ENCODE peak calls at places on chromosome 21, in six cellular contexts. O is K562, Q is HepG2, K is upper lobe of left lung, L is GM12878, I is A549. J is an unnamed sample.

GRCh38 chr21:16072692-16073091 is 342.9 kb downstream of the USP25 start:
- ATAC-seq in Q (no peak), K (peak), I (no peak), O (no peak), L (no peak), J (no peak)

GRCh38 chr21:16305686-16306085 is 575.9 kb downstream of the USP25 start:
- ATAC-seq in Q (no peak), K (no peak), I (no peak), L (no peak), O (no peak), J (no peak)

GRCh38 chr21:17293194-17293593 is 219.6 kb upstream of the CXADR start:
- ATAC-seq in Q (no peak), K (no peak), L (no peak), O (no peak), I (no peak), J (no peak)

GRCh38 chr21:34859976-34860653 is 189.0 kb downstream of the RUNX1 start:
- ATAC-seq in L (no peak), Q (no peak), I (no peak), K (no peak), O (no peak), J (no peak)

GRCh38 chr21:35274923-35275322 is 225.8 kb upstream of the RUNX1 start:
- ATAC-seq in L (no peak), Q (no peak), I (no peak), O (peak), K (no peak), J (no peak)

GRCh38 chr21:16137106-16137505 is 407.3 kb downstream of the USP25 start:
- ATAC-seq in L (no peak), O (no peak), Q (no peak), I (no peak), K (no peak), J (no peak)

GRCh38 chr21:37227071-37228002 is 39.8 kb downstream of the VPS26C start:
- ATAC-seq in O (no peak), L (no peak), K (no peak), Q (no peak), I (no peak), J (no peak)

GRCh38 chr21:18142639-18143038 is 102.0 kb upstream of the CHODL start:
- ATAC-seq in O (no peak), L (no peak), K (no peak), Q (no peak), I (no peak), J (no peak)

GRCh38 chr21:16377120-16377658 is 647.4 kb downstream of the USP25 start:
- ATAC-seq in K (peak), O (no peak), I (no peak), Q (no peak), L (no peak), J (no peak)

GRCh38 chr21:33211732-33212131 is 18.0 kb upstream of the IFNAR2 start:
- ATAC-seq in O (peak), Q (no peak), L (no peak), K (no peak), I (no peak), J (no peak)

GRCh38 chr21:34078915-34079314 is 5.5 kb downstream of the MRPS6 start:
- ATAC-seq in K (no peak), L (peak), O (no peak), Q (no peak), I (no peak), J (no peak)

GRCh38 chr21:35063428-35064172 is 14.5 kb upstream of the RUNX1 start:
- ATAC-seq in K (no peak), I (no peak), Q (no peak), L (no peak), O (no peak), J (no peak)

GRCh38 chr21:28212056-28212455 is 780.6 kb downstream of the LTN1 start:
- ATAC-seq in I (no peak), K (no peak), Q (no peak), O (no peak), L (no peak), J (no peak)

GRCh38 chr21:34351786-34352241 is 12.0 kb upstream of the KCNE2 start:
- ATAC-seq in I (peak), Q (peak), K (peak), O (peak), L (peak), J (peak)

GRCh38 chr21:32886339-32886738 is 114.8 kb upstream of the PAXBP1 start:
- ATAC-seq in Q (peak), K (no peak), I (peak), L (no peak), O (peak), J (no peak)

GRCh38 chr21:17802568-17802967 is 16.6 kb downstream of the C21orf91 start:
- ATAC-seq in I (no peak), K (no peak), O (no peak), Q (no peak), L (no peak), J (no peak)

DNA sequence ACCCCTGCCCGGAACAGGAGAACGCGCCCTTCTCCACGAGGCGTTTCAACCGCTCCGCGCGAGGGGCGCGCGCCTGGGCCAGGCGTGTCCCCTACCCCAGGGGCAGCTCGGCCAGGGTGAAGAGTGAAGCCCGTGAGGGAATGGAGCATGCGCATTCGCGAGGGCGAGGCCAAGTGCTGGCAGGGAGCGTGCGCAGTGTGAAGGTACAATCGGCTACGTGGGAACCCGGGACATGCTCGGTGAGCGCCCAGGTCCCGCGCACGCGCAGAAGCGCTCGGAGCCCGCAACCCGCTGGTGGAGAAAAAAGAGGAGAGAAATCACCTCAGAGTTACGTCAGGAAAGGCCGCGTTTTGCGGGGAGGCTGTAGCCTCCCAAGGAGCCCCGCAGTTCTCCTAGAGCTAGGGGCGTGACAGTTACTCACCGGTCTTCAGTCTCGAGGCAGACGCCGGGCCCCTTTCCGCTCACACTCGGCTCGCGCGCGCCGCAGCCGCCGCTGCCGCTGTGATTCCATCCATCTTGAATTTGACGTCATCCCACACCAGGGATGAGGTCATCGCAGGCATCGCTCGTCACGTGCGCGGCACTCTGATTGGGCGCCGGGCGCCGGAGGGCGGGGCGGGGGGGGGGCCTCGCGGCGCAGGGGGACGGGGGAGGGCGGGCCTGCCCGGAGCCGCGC is at the start of gene ZBTB21:
- ATAC-seq in O (peak), I (peak), Q (peak), L (peak), K (peak), J (peak)
- TF ChIP-seq EP300 in O (no peak), I (no peak), Q (no peak), L (peak), K (no peak), J (peak)

DNA sequence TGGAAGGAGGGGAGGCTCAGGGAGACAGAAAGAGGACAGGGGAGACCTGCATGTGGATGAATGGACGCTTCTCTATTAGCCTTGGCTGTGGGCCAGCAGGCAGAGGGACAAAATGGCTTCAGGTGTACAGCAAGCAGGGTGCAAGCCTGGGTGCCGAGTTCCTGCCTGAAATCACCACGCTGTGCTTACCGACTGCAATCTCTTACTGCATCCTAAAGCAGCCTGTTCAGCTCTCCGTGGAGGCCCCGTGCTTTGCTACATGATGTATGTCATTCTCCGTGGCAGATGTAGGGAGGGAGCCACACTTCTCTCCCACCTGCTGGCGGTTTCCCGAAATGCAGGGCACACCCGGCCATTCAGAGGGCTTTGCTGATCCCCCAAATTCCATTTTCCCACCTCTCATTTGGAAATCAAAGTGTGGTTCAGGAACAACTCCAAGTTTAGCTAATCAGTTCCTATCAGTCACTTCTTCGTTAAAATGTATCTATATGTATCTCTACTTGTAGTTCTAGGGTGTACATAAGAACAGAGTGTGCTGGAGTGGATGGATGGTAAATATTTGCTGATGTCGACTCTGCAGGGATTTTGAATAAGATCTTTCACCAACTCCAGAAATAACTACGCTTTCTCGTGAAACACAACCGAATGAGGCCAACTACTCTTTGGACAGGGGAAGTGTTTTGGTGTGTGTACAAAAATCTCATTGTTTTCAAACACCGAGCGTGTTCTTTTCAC is 122.3 kb upstream of the BACE2 start:
- ATAC-seq in Q (peak), O (peak), L (no peak), K (no peak), I (no peak), J (no peak)
- TF ChIP-seq EP300 in Q (no peak), O (no peak), L (no peak), K (no peak), I (no peak), J (no peak)

DNA sequence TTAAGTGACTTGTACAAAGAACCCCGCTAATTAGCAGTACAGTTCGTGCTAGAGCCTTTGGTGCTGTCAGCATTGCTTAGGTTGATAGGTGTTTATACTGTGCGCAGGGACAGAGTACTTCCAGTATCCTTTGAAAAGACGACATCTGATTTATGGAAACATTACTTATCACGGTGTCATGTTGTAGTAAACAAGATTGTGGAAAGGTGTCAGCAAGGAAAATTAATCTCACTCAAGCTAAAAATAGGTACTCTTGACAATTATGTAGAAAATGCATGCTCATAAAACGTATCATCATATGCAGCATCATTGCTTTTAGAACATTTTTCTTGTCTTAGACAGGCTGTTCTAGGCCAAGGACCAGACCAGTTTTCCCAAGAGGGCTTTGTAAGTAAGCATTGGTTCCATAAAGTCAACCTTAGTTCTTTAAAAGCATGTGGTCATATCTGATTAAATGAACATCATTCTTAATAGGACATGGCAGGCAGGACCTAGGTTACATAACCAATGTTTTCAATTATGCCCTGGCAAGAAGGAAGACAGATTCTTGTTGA is 33.0 kb downstream of the SH3BGR start:
- ATAC-seq in I (no peak), L (no peak), K (no peak), Q (no peak), O (no peak), J (peak)
- TF ChIP-seq EP300 in I (no peak), L (no peak), K (no peak), Q (no peak), O (no peak), J (peak)

DNA sequence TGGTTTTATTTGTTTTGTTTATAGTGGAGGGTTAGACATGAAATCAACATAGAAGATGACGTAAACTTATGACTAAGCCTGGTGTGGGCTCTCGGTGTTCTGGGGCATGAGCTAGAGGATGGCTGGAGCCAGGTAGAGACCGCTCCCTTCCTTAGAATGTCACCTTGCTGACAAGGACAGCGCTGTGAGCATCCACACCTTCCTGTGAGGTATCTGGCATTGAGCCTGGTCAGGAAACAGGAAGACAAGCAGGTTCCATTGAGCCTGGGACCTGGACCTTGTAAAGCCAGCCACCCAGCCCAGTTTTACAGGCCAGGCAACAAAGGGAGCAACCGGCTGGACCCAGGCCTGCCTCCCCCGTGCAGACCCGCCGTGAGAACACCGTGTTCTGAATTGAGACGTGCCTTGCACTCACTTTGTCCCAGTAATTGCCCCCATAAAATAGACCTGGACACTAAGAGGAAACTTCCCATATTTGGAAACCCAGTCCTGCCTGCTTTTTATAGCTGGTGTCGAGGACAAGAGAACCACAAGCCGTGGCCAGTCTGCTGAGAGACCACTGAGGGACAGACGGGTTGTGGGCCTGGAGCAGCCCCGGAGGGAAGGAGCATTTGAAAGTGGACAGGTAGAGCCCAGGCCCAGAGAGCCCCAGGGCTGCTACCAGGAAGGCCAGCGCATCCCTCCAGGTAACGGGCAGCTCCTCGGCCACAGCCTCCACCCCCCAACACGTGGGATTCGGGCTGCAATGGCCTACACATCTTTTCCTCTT is 78.0 kb downstream of the PDE9A start:
- ATAC-seq in K (peak), L (no peak), I (no peak), Q (no peak), O (no peak), J (no peak)
- TF ChIP-seq EP300 in K (no peak), L (no peak), I (no peak), Q (no peak), O (no peak), J (no peak)

DNA sequence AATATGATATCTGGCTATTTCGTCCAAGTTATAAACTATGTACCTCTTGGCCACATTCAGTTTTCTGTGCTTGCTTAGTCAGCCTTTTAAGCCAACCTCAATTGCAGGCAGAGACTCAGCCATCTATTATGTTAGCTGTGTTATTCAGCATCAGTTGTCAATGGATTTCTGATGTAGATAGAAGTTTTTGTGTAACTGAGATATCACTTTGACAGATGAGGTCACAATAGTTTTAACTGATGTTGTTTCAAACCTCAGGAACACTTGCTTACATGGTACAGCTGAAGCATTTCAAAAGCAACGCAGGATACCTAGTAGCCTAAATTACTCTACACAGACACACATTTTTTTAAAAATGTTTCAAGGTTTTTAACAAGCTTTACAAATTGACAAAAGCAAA is 1478.0 kb downstream of the NCAM2 start:
- ATAC-seq in I (no peak), L (no peak), K (no peak), Q (no peak), O (no peak), J (no peak)
- TF ChIP-seq EP300 in I (no peak), L (no peak), K (no peak), Q (no peak), O (no peak), J (no peak)

GRCh38 chr21:26519142-26519541 is 53.9 kb downstream of the CYYR1 start:
- ATAC-seq in Q (no peak), I (no peak), O (no peak), L (no peak), K (no peak), J (no peak)

GRCh38 chr21:26512664-26513063 is 60.4 kb downstream of the CYYR1 start:
- ATAC-seq in K (no peak), L (no peak), Q (no peak), I (no peak), O (no peak), J (no peak)

GRCh38 chr21:26513212-26513611 is 59.9 kb downstream of the CYYR1 start:
- ATAC-seq in Q (no peak), O (no peak), I (no peak), L (no peak), K (no peak), J (no peak)

DNA sequence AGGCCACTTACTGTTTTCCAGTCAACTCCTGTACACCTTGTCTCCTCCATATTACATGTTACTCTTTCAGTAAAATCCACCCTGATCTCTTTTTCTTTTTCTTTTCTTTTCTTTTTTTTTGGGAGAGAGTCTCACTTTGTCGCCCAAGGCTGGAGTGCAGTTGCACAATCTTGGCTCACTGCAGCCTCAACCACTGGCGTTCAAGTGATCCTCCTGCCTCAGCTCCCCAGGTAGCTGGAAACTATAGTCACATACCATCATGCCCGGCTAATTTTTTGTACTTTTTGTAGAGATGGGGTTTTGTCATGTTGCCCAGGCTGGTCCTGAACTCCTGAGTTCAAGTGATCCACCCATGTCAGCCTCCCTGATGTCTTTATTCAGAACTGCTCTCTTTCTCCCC is 57.8 kb downstream of the CYYR1 start:
- ATAC-seq in L (no peak), Q (no peak), O (no peak), I (no peak), K (no peak), J (no peak)
- TF ChIP-seq EP300 in L (no peak), Q (no peak), O (no peak), I (no peak), K (no peak), J (no peak)

DNA sequence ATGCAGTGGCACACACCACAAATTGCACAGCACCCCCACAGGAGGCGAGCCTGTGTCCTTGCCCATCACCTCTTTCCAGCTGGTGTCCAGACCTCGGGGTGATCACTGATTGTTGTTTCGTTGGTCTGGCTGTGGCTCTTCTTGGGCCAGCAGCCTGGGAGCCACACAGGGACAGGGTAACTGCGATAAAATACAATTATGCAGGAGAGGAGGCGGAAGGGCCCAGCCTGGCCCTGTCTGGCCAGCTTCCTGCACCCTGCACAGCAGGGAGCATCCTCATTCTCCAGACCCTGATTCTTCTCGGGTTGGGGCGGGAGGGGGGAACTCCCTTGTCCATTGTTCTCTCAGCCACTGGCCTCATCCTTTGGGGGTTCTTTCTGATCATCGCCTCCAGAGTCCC is 83.6 kb downstream of the ADARB1 start:
- ATAC-seq in L (no peak), Q (no peak), I (no peak), O (no peak), K (no peak), J (no peak)
- TF ChIP-seq EP300 in L (no peak), Q (no peak), I (no peak), O (no peak), K (no peak), J (no peak)

GRCh38 chr21:23026878-23027277 is 2028.7 kb downstream of the NCAM2 start:
- ATAC-seq in K (no peak), O (no peak), I (no peak), Q (no peak), L (no peak), J (no peak)
- TF ChIP-seq EP300 in K (no peak), O (no peak), I (no peak), Q (no peak), L (no peak), J (no peak)

GRCh38 chr21:42495765-42496119 is 282 bp downstream of the RSPH1 start:
- ATAC-seq in L (no peak), I (no peak), O (no peak), K (no peak), Q (no peak), J (peak)

GRCh38 chr21:42496839-42497202 is 797 bp upstream of the RSPH1 start:
- ATAC-seq in O (no peak), K (peak), Q (no peak), L (peak), I (peak), J (peak)

GRCh38 chr21:42498012-42498411 is 2.0 kb upstream of the RSPH1 start:
- ATAC-seq in L (no peak), I (no peak), Q (no peak), O (no peak), K (no peak), J (no peak)

GRCh38 chr21:42495027-42495426 is 997 bp downstream of the RSPH1 start:
- ATAC-seq in I (no peak), O (no peak), K (no peak), L (no peak), Q (no peak), J (no peak)

GRCh38 chr21:42496120-42496838 is at the start of gene RSPH1:
- ATAC-seq in O (peak), I (peak), K (peak), L (peak), Q (peak), J (peak)
- TF ChIP-seq EP300 in O (no peak), I (no peak), K (no peak), L (no peak), Q (no peak), J (no peak)

J was measured in gastroesophageal sphincter.